ENCODE peak calls at places on chromosomes 12 and 14, in four cellular contexts. S, U, K and P are unnamed samples.

GRCh38 chr12:54526800-54527630 is 22.4 kb upstream of the PDE1B start:
- DNase-seq in S (no peak), U (peak), K (peak), P (no peak)

GRCh38 chr14:56310643-56311042 is 192.4 kb downstream of the PELI2 start:
- DNase-seq in K (no peak), S (no peak), U (peak), P (no peak)

GRCh38 chr14:68790656-68791077 is 2.2 kb downstream of the ZFP36L1 start:
- DNase-seq in K (no peak), U (no peak), S (no peak), P (no peak)

GRCh38 chr14:74932401-74932901 is 9.4 kb upstream of the RPS6KL1 start:
- DNase-seq in S (no peak), U (no peak), K (no peak), P (no peak)

GRCh38 chr12:113273053-113273725 is 51.9 kb downstream of the TPCN1 start:
- DNase-seq in S (no peak), K (no peak), U (peak), P (no peak)

GRCh38 chr14:103169954-103170353 is 46.7 kb downstream of the TNFAIP2 start:
- DNase-seq in S (no peak), K (no peak), U (no peak), P (no peak)

GRCh38 chr12:5442251-5443006 is 10.5 kb downstream of the NTF3 start:
- DNase-seq in U (peak), S (no peak), K (no peak), P (no peak)

GRCh38 chr12:6476496-6476895 is 6.0 kb upstream of the VAMP1 start:
- DNase-seq in S (no peak), U (peak), K (no peak), P (peak)

GRCh38 chr12:10717410-10717809 is 5.7 kb downstream of the YBX3 start:
- DNase-seq in S (no peak), K (no peak), U (peak), P (no peak)

GRCh38 chr14:90274019-90274418 is 17.7 kb downstream of the PSMC1 start:
- DNase-seq in K (no peak), S (no peak), U (no peak), P (no peak)

GRCh38 chr14:105343194-105343593 is 28.6 kb downstream of the PACS2 start:
- DNase-seq in K (no peak), S (no peak), U (peak), P (no peak)

GRCh38 chr12:117686911-117687377 is 281.8 kb downstream of the KSR2 start:
- DNase-seq in S (no peak), U (no peak), K (peak), P (peak)

GRCh38 chr12:104216461-104217058 is 981 bp downstream of the TXNRD1 start:
- DNase-seq in U (no peak), K (no peak), S (no peak), P (no peak)

GRCh38 chr12:104213952-104214351 is 1.6 kb upstream of the TXNRD1 start:
- DNase-seq in S (no peak), K (no peak), U (peak), P (peak)

GRCh38 chr12:104218935-104219334 is 3.4 kb downstream of the TXNRD1 start:
- DNase-seq in K (no peak), U (peak), S (no peak), P (no peak)

GRCh38 chr12:104212516-104212915 is 3.1 kb upstream of the TXNRD1 start:
- DNase-seq in U (peak), K (no peak), S (no peak), P (no peak)

GRCh38 chr12:104215638-104216297 is at the start of gene TXNRD1:
- DNase-seq in U (peak), S (peak), K (peak), P (peak)
- TF ChIP-seq CTCF in U (peak), S (peak), K (peak), P (peak)

GRCh38 chr12:3314306-3314663 is 176.7 kb upstream of the PRMT8 start:
- DNase-seq in S (no peak), K (no peak), U (no peak), P (no peak)
- TF ChIP-seq CTCF in S (no peak), K (no peak), U (no peak), P (no peak)

GRCh38 chr14:43540948-43541347 is 966.1 kb downstream of the FSCB start:
- DNase-seq in S (no peak), U (no peak), K (no peak), P (no peak)
- TF ChIP-seq CTCF in S (no peak), U (no peak), K (no peak), P (no peak)

DNA sequence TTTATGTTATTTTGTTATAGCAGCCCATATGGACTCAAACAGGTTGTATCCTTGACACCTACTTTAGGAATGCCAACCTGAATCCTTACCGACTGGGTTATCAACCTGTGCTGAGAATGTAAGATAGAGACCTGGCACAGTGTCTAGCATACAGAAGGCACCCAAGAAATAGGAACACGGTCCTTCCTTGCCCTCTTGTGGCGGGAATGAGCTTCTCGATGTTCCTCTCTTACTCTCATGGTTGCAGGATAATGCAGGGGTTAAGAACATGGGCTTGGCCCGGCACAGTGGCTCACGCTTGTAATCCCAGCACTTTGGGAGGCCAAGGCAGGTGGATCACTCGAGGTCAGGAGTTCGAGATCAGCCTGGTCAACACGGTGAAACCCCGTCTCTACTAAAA is 6.5 kb downstream of the C12orf43 start:
- DNase-seq in K (peak), U (peak), S (no peak), P (no peak)
- TF ChIP-seq CTCF in K (peak), U (peak), S (no peak), P (peak)

GRCh38 chr12:100199347-100200136 is 1.1 kb upstream of the ACTR6 start:
- DNase-seq in S (peak), U (no peak), K (peak), P (no peak)

GRCh38 chr12:100197486-100197885 is 3.1 kb upstream of the ACTR6 start:
- DNase-seq in U (no peak), S (no peak), K (no peak), P (no peak)

GRCh38 chr12:100201604-100202423 is 1.2 kb downstream of the ACTR6 start:
- DNase-seq in U (no peak), S (no peak), K (no peak), P (no peak)

GRCh38 chr12:100199023-100199346 is 1.6 kb upstream of the ACTR6 start:
- DNase-seq in U (no peak), K (no peak), S (no peak), P (no peak)

GRCh38 chr12:100200450-100201181 is at the start of gene ACTR6:
- DNase-seq in U (peak), S (peak), K (peak), P (peak)
- TF ChIP-seq CTCF in U (no peak), S (no peak), K (no peak), P (no peak)

GRCh38 chr14:59882957-59883356 is 12.4 kb upstream of the RTN1 start:
- DNase-seq in K (no peak), U (no peak), S (no peak), P (no peak)
- TF ChIP-seq CTCF in K (no peak), U (peak), S (no peak), P (no peak)

GRCh38 chr14:88750945-88751344 is 41.8 kb downstream of the EML5 start:
- DNase-seq in U (no peak), K (no peak), S (no peak), P (no peak)

GRCh38 chr14:88753873-88754272 is 38.9 kb downstream of the EML5 start:
- DNase-seq in U (no peak), K (no peak), S (no peak), P (no peak)

GRCh38 chr14:88749139-88749538 is 43.6 kb downstream of the EML5 start:
- DNase-seq in U (peak), S (no peak), K (no peak), P (no peak)

GRCh38 chr14:88748288-88748687 is 44.5 kb downstream of the EML5 start:
- DNase-seq in U (peak), S (no peak), K (no peak), P (no peak)

GRCh38 chr14:88750413-88750812 is 42.3 kb downstream of the EML5 start:
- DNase-seq in U (no peak), K (no peak), S (no peak), P (no peak)
- TF ChIP-seq CTCF in U (no peak), K (no peak), S (no peak), P (no peak)

DNA sequence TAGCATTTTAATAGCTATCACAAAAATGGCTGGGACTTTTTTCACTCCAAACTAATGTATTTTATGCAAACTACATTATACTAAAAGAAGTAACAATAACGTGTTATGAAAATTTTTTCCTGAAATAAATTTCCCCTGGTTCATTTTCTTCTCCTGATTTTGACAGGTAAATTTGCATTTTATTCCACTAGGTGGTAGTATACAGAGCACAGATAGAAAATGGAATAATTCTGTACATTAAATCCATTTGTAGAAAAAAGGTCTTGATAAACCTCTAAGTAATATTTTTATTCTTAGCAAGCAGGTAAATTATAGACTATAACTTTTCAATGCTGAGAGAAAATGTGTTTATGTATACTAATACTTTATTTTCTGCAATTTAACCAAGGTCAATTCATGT is 96.5 kb downstream of the BCAT1 start:
- DNase-seq in U (no peak), S (no peak), K (no peak), P (no peak)
- TF ChIP-seq CTCF in U (peak), S (peak), K (no peak), P (peak)